ENCODE peak calls at places on chromosomes 1 and 21, in nine cellular contexts. One of them, this sample, is unnamed.

GRCh38 chr1:96364576-96364975 is 357.0 kb upstream of the PTBP2 start:
- DNase-seq in heart left ventricle: no peak
- DNase-seq in NCI-H774: no peak
- DNase-seq in cardiac fibroblast: peak
- DNase-seq in MM.1S: no peak
- DNase-seq in effector memory CD8-positive, alpha-beta T cell: no peak
- DNase-seq in GM18507: no peak
- DNase-seq in ovary: no peak
- DNase-seq in A172: peak
- DNase-seq in this sample: no peak

GRCh38 chr1:3468236-3469103 is 14.0 kb downstream of the ARHGEF16 start:
- DNase-seq in heart left ventricle: peak
- DNase-seq in NCI-H774: no peak
- DNase-seq in cardiac fibroblast: no peak
- DNase-seq in MM.1S: no peak
- DNase-seq in effector memory CD8-positive, alpha-beta T cell: no peak
- DNase-seq in GM18507: no peak
- DNase-seq in ovary: no peak
- DNase-seq in A172: no peak
- DNase-seq in this sample: peak

GRCh38 chr21:45983981-45984551 is 2.5 kb downstream of the COL6A1 start:
- DNase-seq in heart left ventricle: peak
- DNase-seq in NCI-H774: no peak
- DNase-seq in cardiac fibroblast: no peak
- DNase-seq in MM.1S: no peak
- DNase-seq in effector memory CD8-positive, alpha-beta T cell: no peak
- DNase-seq in GM18507: no peak
- DNase-seq in ovary: peak
- DNase-seq in A172: no peak
- DNase-seq in this sample: peak

GRCh38 chr1:68198752-68199151 is 33.6 kb downstream of the WLS start:
- DNase-seq in heart left ventricle: no peak
- DNase-seq in NCI-H774: no peak
- DNase-seq in cardiac fibroblast: no peak
- DNase-seq in MM.1S: no peak
- DNase-seq in effector memory CD8-positive, alpha-beta T cell: no peak
- DNase-seq in GM18507: no peak
- DNase-seq in ovary: no peak
- DNase-seq in A172: peak
- DNase-seq in this sample: no peak

GRCh38 chr21:43884861-43885370 is 19.9 kb downstream of the AGPAT3 start:
- DNase-seq in heart left ventricle: no peak
- DNase-seq in NCI-H774: no peak
- DNase-seq in cardiac fibroblast: no peak
- DNase-seq in MM.1S: no peak
- DNase-seq in effector memory CD8-positive, alpha-beta T cell: no peak
- DNase-seq in GM18507: no peak
- DNase-seq in ovary: no peak
- DNase-seq in A172: no peak
- DNase-seq in this sample: no peak

GRCh38 chr1:236520445-236521005 is 3.3 kb upstream of the LGALS8 start:
- DNase-seq in heart left ventricle: no peak
- DNase-seq in NCI-H774: no peak
- DNase-seq in cardiac fibroblast: no peak
- DNase-seq in MM.1S: no peak
- DNase-seq in effector memory CD8-positive, alpha-beta T cell: no peak
- DNase-seq in GM18507: no peak
- DNase-seq in ovary: no peak
- DNase-seq in A172: no peak
- DNase-seq in this sample: no peak

GRCh38 chr1:204507317-204508105 is 8.7 kb upstream of the MDM4 start:
- DNase-seq in heart left ventricle: no peak
- DNase-seq in NCI-H774: peak
- DNase-seq in cardiac fibroblast: peak
- DNase-seq in MM.1S: peak
- DNase-seq in effector memory CD8-positive, alpha-beta T cell: peak
- DNase-seq in GM18507: no peak
- DNase-seq in ovary: peak
- DNase-seq in A172: peak
- DNase-seq in this sample: no peak

GRCh38 chr1:202599669-202600431 is 110.4 kb downstream of the SYT2 start:
- DNase-seq in heart left ventricle: peak
- DNase-seq in NCI-H774: no peak
- DNase-seq in cardiac fibroblast: peak
- DNase-seq in MM.1S: peak
- DNase-seq in effector memory CD8-positive, alpha-beta T cell: no peak
- DNase-seq in GM18507: peak
- DNase-seq in ovary: peak
- DNase-seq in A172: peak
- DNase-seq in this sample: no peak

GRCh38 chr1:179229214-179230140 is at the start of gene ABL2:
- DNase-seq in heart left ventricle: peak
- DNase-seq in NCI-H774: peak
- DNase-seq in cardiac fibroblast: no peak
- DNase-seq in MM.1S: peak
- DNase-seq in effector memory CD8-positive, alpha-beta T cell: peak
- DNase-seq in GM18507: peak
- DNase-seq in ovary: peak
- DNase-seq in A172: no peak
- DNase-seq in this sample: peak

GRCh38 chr21:39175154-39175553 is 8.1 kb downstream of the PSMG1 start:
- DNase-seq in heart left ventricle: no peak
- DNase-seq in NCI-H774: no peak
- DNase-seq in cardiac fibroblast: peak
- DNase-seq in MM.1S: peak
- DNase-seq in effector memory CD8-positive, alpha-beta T cell: no peak
- DNase-seq in GM18507: no peak
- DNase-seq in ovary: no peak
- DNase-seq in A172: no peak
- DNase-seq in this sample: no peak

GRCh38 chr1:207861442-207862177 is 49.3 kb downstream of the CD34 start:
- DNase-seq in heart left ventricle: no peak
- DNase-seq in NCI-H774: no peak
- DNase-seq in cardiac fibroblast: no peak
- DNase-seq in MM.1S: no peak
- DNase-seq in effector memory CD8-positive, alpha-beta T cell: peak
- DNase-seq in GM18507: no peak
- DNase-seq in ovary: no peak
- DNase-seq in A172: no peak
- DNase-seq in this sample: no peak

GRCh38 chr1:21956720-21957552 is 19.8 kb upstream of the HSPG2 start:
- DNase-seq in heart left ventricle: peak
- DNase-seq in NCI-H774: no peak
- DNase-seq in cardiac fibroblast: peak
- DNase-seq in MM.1S: no peak
- DNase-seq in effector memory CD8-positive, alpha-beta T cell: peak
- DNase-seq in GM18507: no peak
- DNase-seq in ovary: no peak
- DNase-seq in A172: peak
- DNase-seq in this sample: peak

GRCh38 chr1:117501275-117501674 is 104.6 kb upstream of the TENT5C start:
- DNase-seq in heart left ventricle: no peak
- DNase-seq in NCI-H774: no peak
- DNase-seq in cardiac fibroblast: peak
- DNase-seq in MM.1S: no peak
- DNase-seq in effector memory CD8-positive, alpha-beta T cell: no peak
- DNase-seq in GM18507: no peak
- DNase-seq in ovary: no peak
- DNase-seq in A172: peak
- DNase-seq in this sample: no peak

GRCh38 chr1:34113362-34113761 is 51.7 kb downstream of the CSMD2 start:
- DNase-seq in heart left ventricle: no peak
- DNase-seq in NCI-H774: peak
- DNase-seq in cardiac fibroblast: no peak
- DNase-seq in MM.1S: no peak
- DNase-seq in effector memory CD8-positive, alpha-beta T cell: no peak
- DNase-seq in GM18507: no peak
- DNase-seq in ovary: no peak
- DNase-seq in A172: no peak
- DNase-seq in this sample: no peak

GRCh38 chr1:22839806-22840205 is 129.2 kb downstream of the EPHB2 start:
- DNase-seq in heart left ventricle: peak
- DNase-seq in NCI-H774: no peak
- DNase-seq in cardiac fibroblast: no peak
- DNase-seq in MM.1S: no peak
- DNase-seq in effector memory CD8-positive, alpha-beta T cell: no peak
- DNase-seq in GM18507: no peak
- DNase-seq in ovary: no peak
- DNase-seq in A172: no peak
- DNase-seq in this sample: peak

GRCh38 chr1:29641921-29642320 is 405.6 kb downstream of the PTPRU start:
- DNase-seq in heart left ventricle: no peak
- DNase-seq in NCI-H774: no peak
- DNase-seq in cardiac fibroblast: no peak
- DNase-seq in MM.1S: no peak
- DNase-seq in effector memory CD8-positive, alpha-beta T cell: no peak
- DNase-seq in GM18507: no peak
- DNase-seq in ovary: no peak
- DNase-seq in A172: no peak
- DNase-seq in this sample: no peak

GRCh38 chr1:85322655-85323054 is 46.2 kb upstream of the BCL10 start:
- DNase-seq in heart left ventricle: no peak
- DNase-seq in NCI-H774: no peak
- DNase-seq in cardiac fibroblast: no peak
- DNase-seq in MM.1S: no peak
- DNase-seq in effector memory CD8-positive, alpha-beta T cell: no peak
- DNase-seq in GM18507: no peak
- DNase-seq in ovary: no peak
- DNase-seq in A172: no peak
- DNase-seq in this sample: no peak

GRCh38 chr1:199194862-199195261 is 556.0 kb downstream of the PTPRC start:
- DNase-seq in heart left ventricle: no peak
- DNase-seq in NCI-H774: no peak
- DNase-seq in cardiac fibroblast: no peak
- DNase-seq in MM.1S: no peak
- DNase-seq in effector memory CD8-positive, alpha-beta T cell: no peak
- DNase-seq in GM18507: no peak
- DNase-seq in ovary: no peak
- DNase-seq in A172: no peak
- DNase-seq in this sample: no peak

GRCh38 chr1:156498447-156499193 is 2.0 kb downstream of the MEF2D start:
- DNase-seq in heart left ventricle: peak
- DNase-seq in NCI-H774: no peak
- DNase-seq in cardiac fibroblast: no peak
- DNase-seq in MM.1S: no peak
- DNase-seq in effector memory CD8-positive, alpha-beta T cell: no peak
- DNase-seq in GM18507: no peak
- DNase-seq in ovary: peak
- DNase-seq in A172: peak
- DNase-seq in this sample: peak

GRCh38 chr1:18736958-18737357 is 106.3 kb downstream of the PAX7 start:
- DNase-seq in heart left ventricle: no peak
- DNase-seq in NCI-H774: no peak
- DNase-seq in cardiac fibroblast: no peak
- DNase-seq in MM.1S: no peak
- DNase-seq in effector memory CD8-positive, alpha-beta T cell: no peak
- DNase-seq in GM18507: no peak
- DNase-seq in ovary: no peak
- DNase-seq in A172: no peak
- DNase-seq in this sample: no peak

GRCh38 chr21:43355196-43355924 is 71.6 kb downstream of the SIK1 start:
- DNase-seq in heart left ventricle: no peak
- DNase-seq in NCI-H774: no peak
- DNase-seq in cardiac fibroblast: no peak
- DNase-seq in MM.1S: no peak
- DNase-seq in effector memory CD8-positive, alpha-beta T cell: no peak
- DNase-seq in GM18507: no peak
- DNase-seq in ovary: no peak
- DNase-seq in A172: no peak
- DNase-seq in this sample: no peak

GRCh38 chr21:17542371-17542992 is 29.6 kb downstream of the CXADR start:
- DNase-seq in heart left ventricle: no peak
- DNase-seq in NCI-H774: no peak
- DNase-seq in cardiac fibroblast: peak
- DNase-seq in MM.1S: no peak
- DNase-seq in effector memory CD8-positive, alpha-beta T cell: no peak
- DNase-seq in GM18507: no peak
- DNase-seq in ovary: no peak
- DNase-seq in A172: no peak
- DNase-seq in this sample: no peak

GRCh38 chr1:228463559-228464455 is 23.4 kb upstream of the RNF187 start:
- DNase-seq in heart left ventricle: no peak
- DNase-seq in NCI-H774: no peak
- DNase-seq in cardiac fibroblast: peak
- DNase-seq in MM.1S: peak
- DNase-seq in effector memory CD8-positive, alpha-beta T cell: peak
- DNase-seq in GM18507: no peak
- DNase-seq in ovary: no peak
- DNase-seq in A172: peak
- DNase-seq in this sample: no peak

This sample was measured in pancreas.